ENCODE peak calls at places on chromosomes 1 and 21, in eight cellular contexts. O is HepG2, Z is HCT116, K is NB4, B is WTC11, I is K562, N is H1, E is SK-N-SH. U is an unnamed sample.

GRCh38 chr1:113058861-113059441 is 14.0 kb upstream of the LRIG2 start:
- DNase-seq in Z (no peak), N (no peak), E (peak), I (peak), O (no peak), B (no peak), K (no peak), U (no peak)

GRCh38 chr1:185375583-185375982 is 58.5 kb upstream of the IVNS1ABP start:
- DNase-seq in I (no peak), B (no peak), O (no peak), N (no peak), E (no peak), K (peak), Z (no peak), U (no peak)

GRCh38 chr1:223513309-223513708 is 120.1 kb downstream of the CCDC185 start:
- DNase-seq in Z (no peak), E (no peak), I (no peak), K (no peak), O (no peak), N (no peak), B (no peak), U (no peak)

GRCh38 chr1:207873055-207873890 is 37.7 kb downstream of the CD34 start:
- DNase-seq in N (no peak), K (peak), E (no peak), B (no peak), O (no peak), I (peak), Z (no peak), U (no peak)

GRCh38 chr1:194069168-194069830 is 882.9 kb upstream of the B3GALT2 start:
- DNase-seq in I (no peak), N (no peak), B (no peak), O (no peak), Z (no peak), K (no peak), E (no peak), U (no peak)

GRCh38 chr1:1084028-1084371 is 9.9 kb upstream of the RNF223 start:
- DNase-seq in B (no peak), E (no peak), N (no peak), I (no peak), Z (no peak), O (no peak), K (no peak), U (no peak)

GRCh38 chr1:86382878-86383277 is 13.2 kb downstream of the ODF2L start:
- DNase-seq in N (no peak), O (no peak), K (no peak), I (no peak), Z (no peak), B (no peak), E (no peak), U (no peak)

GRCh38 chr1:114758251-114758832 is 558 bp upstream of the CSDE1 start:
- DNase-seq in N (no peak), Z (no peak), O (peak), E (peak), B (no peak), I (no peak), K (peak), U (no peak)

GRCh38 chr1:20058531-20058930 is 11.5 kb upstream of the PLA2G5 start:
- DNase-seq in E (no peak), K (peak), Z (no peak), I (no peak), B (no peak), N (peak), O (no peak), U (no peak)

GRCh38 chr1:43449708-43450069 is 4.0 kb downstream of the HYI start:
- DNase-seq in K (no peak), Z (no peak), B (no peak), O (no peak), E (no peak), N (no peak), I (no peak), U (no peak)

GRCh38 chr1:234111458-234112142 is 207.1 kb downstream of the SLC35F3 start:
- DNase-seq in O (peak), E (peak), B (peak), Z (no peak), N (peak), I (peak), K (no peak), U (peak)

GRCh38 chr1:172823534-172823933 is 164.6 kb downstream of the FASLG start:
- DNase-seq in I (no peak), N (no peak), E (no peak), Z (no peak), K (no peak), B (no peak), O (no peak), U (no peak)

GRCh38 chr1:44377925-44378784 is 23.1 kb upstream of the ERI3 start:
- DNase-seq in B (peak), N (peak), I (peak), E (peak), O (peak), Z (peak), K (peak), U (peak)

GRCh38 chr1:245810789-245811337 is 656.1 kb downstream of the KIF26B start:
- DNase-seq in K (no peak), Z (no peak), N (peak), O (peak), E (no peak), I (no peak), B (no peak), U (no peak)

GRCh38 chr1:61436491-61437120 is 288.3 kb downstream of the TM2D1 start:
- DNase-seq in E (no peak), B (no peak), K (no peak), O (no peak), I (no peak), Z (no peak), N (no peak), U (no peak)

GRCh38 chr21:42207426-42207825 is 11.5 kb upstream of the ABCG1 start:
- DNase-seq in E (no peak), O (no peak), K (no peak), N (no peak), B (no peak), Z (no peak), I (no peak), U (no peak)

GRCh38 chr1:203084588-203085527 is 954 bp downstream of the MYOG start:
- DNase-seq in O (peak), I (peak), Z (no peak), K (peak), B (peak), N (peak), E (no peak), U (no peak)

GRCh38 chr1:31315902-31316301 is 19.1 kb downstream of the ZCCHC17 start:
- DNase-seq in K (no peak), E (no peak), Z (no peak), I (no peak), N (no peak), O (no peak), B (no peak), U (no peak)

GRCh38 chr1:101174722-101175121 is 62.1 kb upstream of the S1PR1 start:
- DNase-seq in K (no peak), E (no peak), I (no peak), Z (no peak), N (no peak), O (no peak), B (no peak), U (no peak)

GRCh38 chr1:154773551-154773950 is 96.5 kb downstream of the KCNN3 start:
- DNase-seq in B (no peak), K (no peak), E (no peak), N (no peak), I (no peak), Z (no peak), O (no peak), U (no peak)

GRCh38 chr1:171935086-171935485 is 93.8 kb downstream of the DNM3 start:
- DNase-seq in I (no peak), E (no peak), K (no peak), N (no peak), Z (no peak), B (no peak), O (no peak), U (no peak)

GRCh38 chr1:28933918-28934317 is 19.5 kb downstream of the EPB41 start:
- DNase-seq in K (no peak), E (no peak), O (no peak), B (no peak), Z (no peak), I (no peak), N (no peak), U (no peak)

GRCh38 chr1:157311730-157312269 is 173.6 kb upstream of the ETV3 start:
- DNase-seq in E (no peak), N (no peak), B (no peak), K (no peak), O (no peak), Z (no peak), I (peak), U (no peak)

GRCh38 chr1:6007318-6008083 is 15.3 kb upstream of the NPHP4 start:
- DNase-seq in E (no peak), Z (no peak), B (peak), I (peak), O (no peak), N (no peak), K (no peak), U (no peak)

GRCh38 chr1:45187735-45188134 is 18.7 kb downstream of the ZSWIM5 start:
- DNase-seq in Z (no peak), N (no peak), O (no peak), K (no peak), E (no peak), I (no peak), B (no peak), U (no peak)

GRCh38 chr21:28257276-28257675 is 735.4 kb downstream of the LTN1 start:
- DNase-seq in E (peak), N (no peak), Z (no peak), K (no peak), O (peak), B (no peak), I (no peak), U (no peak)

GRCh38 chr21:44542716-44543115 is 2.7 kb upstream of the KRTAP10-1 start:
- DNase-seq in O (no peak), I (no peak), E (no peak), Z (peak), N (no peak), B (no peak), K (no peak), U (no peak)

GRCh38 chr1:70922196-70922595 is 125.4 kb downstream of the PTGER3 start:
- DNase-seq in I (no peak), Z (no peak), N (no peak), K (no peak), E (no peak), B (no peak), O (no peak), U (no peak)

GRCh38 chr1:161440312-161440894 is 64.9 kb upstream of the FCGR2A start:
- DNase-seq in O (peak), I (peak), K (peak), B (peak), Z (no peak), E (peak), N (peak), U (peak)

GRCh38 chr1:29802181-29803068 is 566.1 kb downstream of the PTPRU start:
- DNase-seq in I (no peak), B (no peak), K (no peak), O (no peak), N (peak), Z (no peak), E (peak), U (no peak)

GRCh38 chr1:221840511-221841243 is 98.8 kb upstream of the DUSP10 start:
- DNase-seq in N (no peak), I (no peak), O (no peak), K (no peak), E (no peak), Z (no peak), B (no peak), U (no peak)

GRCh38 chr1:221839321-221839720 is 97.4 kb upstream of the DUSP10 start:
- DNase-seq in E (no peak), Z (no peak), B (no peak), K (no peak), O (no peak), N (no peak), I (no peak), U (no peak)

GRCh38 chr1:221837886-221838285 is 96.0 kb upstream of the DUSP10 start:
- DNase-seq in Z (no peak), B (no peak), E (no peak), N (no peak), K (no peak), O (no peak), I (no peak), U (no peak)

GRCh38 chr1:221841291-221841982 is 99.5 kb upstream of the DUSP10 start:
- DNase-seq in E (no peak), O (no peak), K (peak), B (no peak), Z (no peak), N (no peak), I (no peak), U (no peak)

DNA sequence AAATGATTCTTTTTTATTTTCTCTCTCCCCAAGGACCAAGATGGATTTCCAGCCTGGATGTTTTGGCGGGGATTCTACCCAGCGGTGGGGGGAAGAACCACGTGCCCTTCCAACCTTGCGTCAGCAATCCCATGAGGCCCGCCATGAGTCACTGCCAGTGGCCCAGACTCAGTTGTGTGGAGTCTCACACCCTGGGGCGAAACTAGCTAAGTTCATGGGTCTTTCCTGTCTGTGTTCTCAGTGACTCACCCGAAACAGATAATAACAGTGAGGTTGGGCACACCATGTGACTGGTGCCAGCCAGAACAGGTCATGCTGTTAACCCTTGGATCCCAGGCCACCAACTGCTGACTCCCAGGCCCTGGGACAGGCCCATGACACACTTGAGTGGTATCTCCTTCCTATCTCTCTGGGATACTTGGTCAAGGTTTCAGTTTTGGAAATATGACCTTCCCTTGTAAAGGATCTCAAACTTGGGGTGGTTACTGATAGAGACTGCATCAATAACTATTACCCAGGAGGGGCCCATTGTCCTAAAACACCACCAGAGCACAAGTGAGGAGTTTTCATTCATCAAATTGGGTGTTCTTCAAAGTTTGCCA is 98.0 kb upstream of the DUSP10 start:
- DNase-seq in E (no peak), K (peak), I (no peak), N (no peak), Z (peak), B (no peak), O (peak), U (peak)
- TF ChIP-seq MAX in E (no peak), K (no peak), I (no peak), N (no peak), Z (peak), B (no peak), O (peak), U (peak)

GRCh38 chr21:38637161-38637560 is 138.9 kb upstream of the ERG start:
- DNase-seq in I (no peak), O (no peak), Z (no peak), E (no peak), B (no peak), N (no peak), K (no peak), U (no peak)

GRCh38 chr21:38626311-38626710 is 128.0 kb upstream of the ERG start:
- DNase-seq in I (no peak), N (no peak), K (no peak), B (no peak), E (no peak), O (no peak), Z (no peak), U (no peak)

GRCh38 chr21:38631171-38631570 is 132.9 kb upstream of the ERG start:
- DNase-seq in O (no peak), B (no peak), N (no peak), I (no peak), Z (no peak), E (no peak), K (no peak), U (no peak)

GRCh38 chr21:38628426-38628825 is 130.1 kb upstream of the ERG start:
- DNase-seq in K (no peak), Z (no peak), E (no peak), O (peak), B (peak), I (no peak), N (no peak), U (no peak)

DNA sequence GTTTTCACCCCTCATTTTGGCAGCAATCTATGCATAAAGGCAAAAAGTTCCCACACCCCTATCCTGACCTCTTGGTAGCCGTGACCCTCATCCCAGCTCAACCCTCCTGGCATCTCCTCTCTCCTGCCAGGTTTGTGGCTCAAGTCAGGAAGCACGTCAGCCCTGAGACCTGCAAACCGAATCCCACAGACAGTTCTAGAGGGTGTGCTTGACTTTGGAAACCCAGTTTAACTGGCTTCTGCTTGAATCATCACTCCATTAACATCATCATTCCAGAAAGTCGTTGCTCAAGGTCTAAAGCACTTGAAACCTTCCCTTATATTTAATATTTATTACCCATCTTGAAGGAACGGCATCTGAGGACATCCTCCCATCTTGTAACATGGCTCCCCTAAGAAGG is 133.4 kb upstream of the ERG start:
- DNase-seq in E (no peak), K (no peak), B (no peak), O (no peak), N (no peak), Z (no peak), I (no peak), U (no peak)
- TF ChIP-seq MAX in E (no peak), K (no peak), B (no peak), O (no peak), N (no peak), Z (no peak), I (no peak), U (no peak)

DNA sequence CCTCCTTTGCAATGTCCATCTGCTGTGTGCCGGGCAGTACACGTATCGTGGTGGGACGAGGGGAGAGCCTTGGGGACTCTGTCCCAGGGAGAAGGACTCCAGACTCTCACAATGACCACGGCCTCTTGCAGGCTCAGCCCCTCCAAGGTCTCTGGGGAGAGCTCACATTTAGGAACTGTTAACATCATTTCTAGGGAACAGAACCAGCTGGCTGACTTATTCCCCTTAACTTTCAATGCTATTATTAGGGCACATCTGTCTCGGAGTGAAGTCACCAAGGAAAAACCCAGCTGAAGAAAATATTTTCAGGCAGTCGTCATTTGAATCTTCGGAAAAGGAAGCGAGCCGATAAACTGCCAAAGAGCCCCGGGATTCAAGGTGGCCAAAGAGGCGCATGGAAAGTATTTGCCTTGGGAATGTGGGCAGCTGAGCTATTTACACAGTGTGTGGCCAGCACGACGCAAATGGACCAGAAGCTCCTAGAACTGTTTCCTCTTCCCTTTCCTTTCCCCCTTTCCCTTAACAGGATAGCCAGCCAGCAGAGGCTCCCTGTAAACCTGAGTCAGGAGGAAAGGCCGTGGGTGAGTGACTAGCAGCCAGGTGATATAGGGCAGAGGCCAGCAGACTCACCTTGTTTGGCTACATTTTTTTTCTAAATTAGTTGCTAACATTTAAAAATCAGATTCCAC is 74.5 kb downstream of the ITPKB start:
- DNase-seq in I (no peak), K (no peak), O (no peak), Z (no peak), B (no peak), N (no peak), E (no peak), U (no peak)
- TF ChIP-seq MAX in I (no peak), K (no peak), O (no peak), Z (no peak), B (no peak), N (no peak), E (no peak), U (no peak)

GRCh38 chr1:180515857-180516388 is 13.5 kb upstream of the ACBD6 start:
- DNase-seq in Z (peak), I (peak), O (peak), N (peak), K (peak), E (peak), B (peak), U (peak)
- TF ChIP-seq MAX in Z (no peak), I (no peak), O (no peak), N (no peak), K (no peak), E (no peak), B (no peak), U (no peak)

GRCh38 chr1:15364740-15365139 is 44.9 kb upstream of the EFHD2 start:
- DNase-seq in Z (no peak), I (peak), K (no peak), E (no peak), O (no peak), B (no peak), N (no peak), U (no peak)
- TF ChIP-seq MAX in Z (no peak), I (no peak), K (no peak), E (no peak), O (no peak), B (no peak), N (no peak), U (no peak)

U was measured in A549.